ENCODE peak calls at places on chromosomes 5 and 9, in five cellular contexts. One of them, this sample, is unnamed.

GRCh38 chr5:173618927-173619519 is 2.6 kb upstream of the BOD1 start:
- DNase-seq in right atrium auricular region: no peak
- DNase-seq in epithelial cell of proximal tubule: no peak
- DNase-seq in fibroblast of the aortic adventitia: peak; percentile 74
- DNase-seq in heart left ventricle: no peak
- DNase-seq in this sample: no peak

GRCh38 chr5:90473321-90474234 is 993 bp downstream of the MBLAC2 start:
- DNase-seq in epithelial cell of proximal tubule: no peak
- DNase-seq in right atrium auricular region: peak; percentile 61
- DNase-seq in heart left ventricle: peak; percentile 67
- DNase-seq in fibroblast of the aortic adventitia: peak; percentile 15
- DNase-seq in this sample: peak; percentile 86

GRCh38 chr5:127987354-127988148 is 96.0 kb upstream of the SLC12A2 start:
- DNase-seq in right atrium auricular region: no peak
- DNase-seq in heart left ventricle: no peak
- DNase-seq in fibroblast of the aortic adventitia: no peak
- DNase-seq in epithelial cell of proximal tubule: no peak
- DNase-seq in this sample: no peak

GRCh38 chr9:101465330-101465915 is 29.8 kb upstream of the ALDOB start:
- DNase-seq in epithelial cell of proximal tubule: no peak
- DNase-seq in right atrium auricular region: no peak
- DNase-seq in fibroblast of the aortic adventitia: peak; percentile 82
- DNase-seq in heart left ventricle: no peak
- DNase-seq in this sample: no peak

GRCh38 chr5:109141499-109142200 is 268.1 kb downstream of the PJA2 start:
- DNase-seq in heart left ventricle: no peak
- DNase-seq in epithelial cell of proximal tubule: no peak
- DNase-seq in fibroblast of the aortic adventitia: peak; percentile 24
- DNase-seq in right atrium auricular region: no peak
- DNase-seq in this sample: no peak

GRCh38 chr5:154320690-154321089 is 125.1 kb upstream of the SAP30L start:
- DNase-seq in heart left ventricle: no peak
- DNase-seq in right atrium auricular region: no peak
- DNase-seq in fibroblast of the aortic adventitia: peak; percentile 24
- DNase-seq in epithelial cell of proximal tubule: no peak
- DNase-seq in this sample: peak; percentile 27

GRCh38 chr5:140356878-140357730 is 2.9 kb upstream of the SLC4A9 start:
- DNase-seq in fibroblast of the aortic adventitia: no peak
- DNase-seq in epithelial cell of proximal tubule: no peak
- DNase-seq in right atrium auricular region: no peak
- DNase-seq in heart left ventricle: no peak
- DNase-seq in this sample: no peak

GRCh38 chr9:18626046-18626698 is 152.2 kb downstream of the ADAMTSL1 start:
- DNase-seq in right atrium auricular region: no peak
- DNase-seq in fibroblast of the aortic adventitia: no peak
- DNase-seq in heart left ventricle: no peak
- DNase-seq in epithelial cell of proximal tubule: no peak
- DNase-seq in this sample: no peak

GRCh38 chr9:125143377-125144090 is at the start of gene SCAI:
- DNase-seq in heart left ventricle: peak; percentile 99
- DNase-seq in epithelial cell of proximal tubule: peak; percentile 78
- DNase-seq in fibroblast of the aortic adventitia: peak; percentile 99
- DNase-seq in right atrium auricular region: peak; percentile 99
- DNase-seq in this sample: peak; percentile 100

GRCh38 chr9:125147401-125147951 is 4.1 kb upstream of the SCAI start:
- DNase-seq in heart left ventricle: no peak
- DNase-seq in right atrium auricular region: no peak
- DNase-seq in fibroblast of the aortic adventitia: no peak
- DNase-seq in epithelial cell of proximal tubule: no peak
- DNase-seq in this sample: no peak

GRCh38 chr9:125145425-125145824 is 2.1 kb upstream of the SCAI start:
- DNase-seq in right atrium auricular region: no peak
- DNase-seq in heart left ventricle: no peak
- DNase-seq in epithelial cell of proximal tubule: no peak
- DNase-seq in fibroblast of the aortic adventitia: peak; percentile 16
- DNase-seq in this sample: no peak

GRCh38 chr9:125142560-125143376 is 560 bp downstream of the SCAI start:
- DNase-seq in fibroblast of the aortic adventitia: no peak
- DNase-seq in right atrium auricular region: peak; percentile 56
- DNase-seq in heart left ventricle: peak; percentile 66
- DNase-seq in epithelial cell of proximal tubule: no peak
- DNase-seq in this sample: peak; percentile 81

DNA sequence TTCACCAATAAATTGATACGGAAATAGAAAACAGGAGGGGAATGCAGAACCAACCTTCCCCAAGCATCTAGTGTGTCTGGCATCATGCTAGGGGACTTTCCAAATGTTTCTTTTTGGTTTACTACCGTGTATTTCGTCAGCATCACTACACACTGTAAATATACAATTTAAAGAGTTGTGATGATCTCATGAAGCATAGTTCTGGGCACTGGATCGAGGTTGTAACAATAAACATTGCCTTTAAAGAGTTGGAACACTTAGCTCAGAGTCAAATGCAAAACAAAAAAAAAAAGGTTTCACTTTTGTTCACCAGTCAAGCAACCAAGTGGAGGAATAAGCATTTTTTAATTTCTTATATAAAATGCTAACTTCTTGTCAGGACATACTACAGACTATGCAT is 2.9 kb upstream of the SCAI start:
- DNase-seq in right atrium auricular region: no peak
- DNase-seq in fibroblast of the aortic adventitia: peak; percentile 86
- DNase-seq in heart left ventricle: no peak
- DNase-seq in epithelial cell of proximal tubule: no peak
- DNase-seq in this sample: no peak
- TF ChIP-seq CTCF in right atrium auricular region: no peak
- TF ChIP-seq CTCF in fibroblast of the aortic adventitia: no peak
- TF ChIP-seq CTCF in heart left ventricle: no peak
- TF ChIP-seq CTCF in epithelial cell of proximal tubule: no peak
- TF ChIP-seq CTCF in this sample: no peak

GRCh38 chr9:86098793-86099694 is at the start of gene GOLM1:
- DNase-seq in heart left ventricle: peak; percentile 68
- DNase-seq in right atrium auricular region: no peak
- DNase-seq in epithelial cell of proximal tubule: no peak
- DNase-seq in fibroblast of the aortic adventitia: peak; percentile 50
- DNase-seq in this sample: peak; percentile 87
- TF ChIP-seq CTCF in heart left ventricle: no peak
- TF ChIP-seq CTCF in right atrium auricular region: peak; percentile 12
- TF ChIP-seq CTCF in epithelial cell of proximal tubule: no peak
- TF ChIP-seq CTCF in fibroblast of the aortic adventitia: peak; percentile 40
- TF ChIP-seq CTCF in this sample: peak; percentile 32

DNA sequence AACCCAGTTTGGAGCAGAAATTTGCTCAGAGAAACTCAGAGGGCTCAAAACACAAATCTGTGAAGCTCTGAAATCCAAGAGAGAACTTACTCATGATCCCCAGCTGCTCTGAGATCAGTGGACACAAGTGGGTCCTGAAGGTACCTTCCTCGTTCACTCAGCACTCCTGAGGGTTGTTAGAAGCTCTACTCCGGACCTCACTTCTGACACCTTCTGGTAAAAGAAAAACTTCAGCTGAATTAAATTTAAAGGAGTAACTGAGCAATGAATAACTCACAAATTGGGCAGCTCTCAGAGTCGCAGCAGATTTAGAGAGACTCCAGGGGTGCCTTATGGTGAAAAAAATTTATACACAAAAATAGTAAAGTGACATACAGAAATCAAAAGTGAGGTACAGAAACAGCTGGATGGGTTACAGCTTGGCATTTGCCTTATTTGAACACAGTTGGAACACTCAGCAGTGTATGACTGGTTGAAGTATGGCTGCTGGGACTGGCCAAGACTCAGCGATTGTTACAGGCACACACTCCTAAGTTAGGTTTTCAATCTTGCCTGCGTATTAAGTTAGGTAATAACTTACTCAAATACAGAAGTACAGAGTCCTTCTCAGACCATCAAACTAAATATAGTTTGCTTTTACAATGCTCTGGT is 32.5 kb downstream of the INSL4 start:
- DNase-seq in heart left ventricle: no peak
- DNase-seq in fibroblast of the aortic adventitia: peak; percentile 11
- DNase-seq in right atrium auricular region: no peak
- DNase-seq in epithelial cell of proximal tubule: peak; percentile 7
- DNase-seq in this sample: no peak
- TF ChIP-seq CTCF in heart left ventricle: no peak
- TF ChIP-seq CTCF in fibroblast of the aortic adventitia: no peak
- TF ChIP-seq CTCF in right atrium auricular region: no peak
- TF ChIP-seq CTCF in epithelial cell of proximal tubule: peak; percentile 48
- TF ChIP-seq CTCF in this sample: peak; percentile 29

DNA sequence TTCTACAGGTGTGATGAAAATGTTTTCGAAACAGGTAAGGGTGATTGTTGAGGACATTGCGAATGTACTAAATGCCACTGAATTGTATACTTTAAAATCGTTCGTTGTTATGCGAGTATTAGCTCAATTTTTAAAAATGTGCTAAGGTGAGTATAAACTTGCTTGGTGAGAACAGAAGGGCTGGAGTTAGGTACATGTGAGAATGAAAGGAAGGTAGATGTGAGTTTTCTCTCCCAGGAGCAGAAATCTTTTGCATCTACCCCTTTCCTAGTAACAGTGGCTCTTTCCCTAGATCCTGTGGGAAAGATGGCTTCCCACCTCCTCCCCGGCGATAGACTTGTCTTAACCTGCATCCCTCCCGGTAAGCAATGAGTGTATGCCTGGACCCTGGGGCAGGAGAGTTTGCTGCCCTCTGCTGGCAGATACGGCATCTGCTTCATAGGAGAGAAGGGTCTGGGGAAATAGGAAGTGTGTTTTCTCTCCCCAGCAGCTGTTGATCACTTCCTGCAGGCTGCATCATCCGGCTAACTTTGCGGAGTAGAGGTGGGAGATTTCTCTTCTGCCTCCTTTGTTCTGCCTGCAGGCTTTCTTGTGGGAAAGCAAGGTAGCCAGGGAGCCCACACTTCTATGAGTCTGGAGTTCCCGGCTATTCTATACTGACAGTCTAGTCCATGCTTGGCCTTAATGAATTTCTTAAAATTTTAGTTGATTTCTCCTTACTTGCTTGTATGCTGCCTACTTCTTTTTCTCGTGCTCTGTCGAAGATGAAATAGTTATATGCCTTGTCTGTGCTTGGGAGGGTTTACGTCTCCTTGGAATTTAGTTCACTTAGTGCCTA is 373.3 kb upstream of the SEMA6A start:
- DNase-seq in epithelial cell of proximal tubule: peak; percentile 10
- DNase-seq in heart left ventricle: peak; percentile 68
- DNase-seq in fibroblast of the aortic adventitia: no peak
- DNase-seq in right atrium auricular region: no peak
- DNase-seq in this sample: no peak
- TF ChIP-seq CTCF in epithelial cell of proximal tubule: peak; percentile 94
- TF ChIP-seq CTCF in heart left ventricle: peak; percentile 54
- TF ChIP-seq CTCF in fibroblast of the aortic adventitia: no peak
- TF ChIP-seq CTCF in right atrium auricular region: peak; percentile 80
- TF ChIP-seq CTCF in this sample: peak; percentile 59

GRCh38 chr5:92838253-92838652 is 742.8 kb downstream of the NR2F1-AS1 start:
- DNase-seq in fibroblast of the aortic adventitia: no peak
- DNase-seq in epithelial cell of proximal tubule: no peak
- DNase-seq in heart left ventricle: no peak
- DNase-seq in right atrium auricular region: no peak
- DNase-seq in this sample: no peak
- TF ChIP-seq CTCF in fibroblast of the aortic adventitia: no peak
- TF ChIP-seq CTCF in epithelial cell of proximal tubule: peak; percentile 44
- TF ChIP-seq CTCF in heart left ventricle: no peak
- TF ChIP-seq CTCF in right atrium auricular region: no peak
- TF ChIP-seq CTCF in this sample: peak; percentile 14

GRCh38 chr9:97445119-97445701 is 33.3 kb downstream of the TDRD7 start:
- DNase-seq in right atrium auricular region: no peak
- DNase-seq in fibroblast of the aortic adventitia: no peak
- DNase-seq in epithelial cell of proximal tubule: no peak
- DNase-seq in heart left ventricle: no peak
- DNase-seq in this sample: no peak

GRCh38 chr9:97441729-97442128 is 29.8 kb downstream of the TDRD7 start:
- DNase-seq in fibroblast of the aortic adventitia: peak; percentile 33
- DNase-seq in right atrium auricular region: no peak
- DNase-seq in heart left ventricle: no peak
- DNase-seq in epithelial cell of proximal tubule: no peak
- DNase-seq in this sample: no peak

GRCh38 chr9:97447030-97447429 is 35.1 kb downstream of the TDRD7 start:
- DNase-seq in heart left ventricle: no peak
- DNase-seq in epithelial cell of proximal tubule: no peak
- DNase-seq in right atrium auricular region: no peak
- DNase-seq in fibroblast of the aortic adventitia: no peak
- DNase-seq in this sample: no peak
- TF ChIP-seq CTCF in heart left ventricle: no peak
- TF ChIP-seq CTCF in epithelial cell of proximal tubule: no peak
- TF ChIP-seq CTCF in right atrium auricular region: no peak
- TF ChIP-seq CTCF in fibroblast of the aortic adventitia: no peak
- TF ChIP-seq CTCF in this sample: no peak

GRCh38 chr5:145980718-145981117 is 44.3 kb downstream of the SH3RF2 start:
- DNase-seq in heart left ventricle: no peak
- DNase-seq in epithelial cell of proximal tubule: no peak
- DNase-seq in fibroblast of the aortic adventitia: no peak
- DNase-seq in right atrium auricular region: no peak
- DNase-seq in this sample: no peak
- TF ChIP-seq CTCF in heart left ventricle: no peak
- TF ChIP-seq CTCF in epithelial cell of proximal tubule: peak; percentile 48
- TF ChIP-seq CTCF in fibroblast of the aortic adventitia: no peak
- TF ChIP-seq CTCF in right atrium auricular region: peak; percentile 28
- TF ChIP-seq CTCF in this sample: peak; percentile 17

GRCh38 chr9:2622361-2623045 is 916 bp downstream of the VLDLR start:
- DNase-seq in fibroblast of the aortic adventitia: peak; percentile 27
- DNase-seq in heart left ventricle: peak; percentile 57
- DNase-seq in epithelial cell of proximal tubule: no peak
- DNase-seq in right atrium auricular region: no peak
- DNase-seq in this sample: peak; percentile 85
- TF ChIP-seq CTCF in fibroblast of the aortic adventitia: no peak
- TF ChIP-seq CTCF in heart left ventricle: no peak
- TF ChIP-seq CTCF in epithelial cell of proximal tubule: no peak
- TF ChIP-seq CTCF in right atrium auricular region: no peak
- TF ChIP-seq CTCF in this sample: no peak

This sample was measured in osteocyte.